ENCODE peak calls at places on chromosomes 13 and 19, in four cellular contexts. B is CD8-positive, alpha-beta memory T cell; R is brain microvascular endothelial cell; W is adrenal gland. A is an unnamed sample.

GRCh38 chr19:46916971-46917370 is 56.2 kb downstream of the ARHGAP35 start:
- DNase-seq in B (no peak), R (no peak), W (no peak), A (no peak)

GRCh38 chr19:30252214-30252613 is 120.0 kb upstream of the ZNF536 start:
- DNase-seq in B (no peak), R (no peak), W (no peak), A (no peak)

GRCh38 chr13:97258801-97259200 is 36.7 kb downstream of the MBNL2 start:
- DNase-seq in B (no peak), R (peak), W (no peak), A (no peak)

GRCh38 chr13:44470623-44471562 is 97.3 kb downstream of the SERP2 start:
- DNase-seq in B (no peak), R (no peak), W (no peak), A (no peak)

GRCh38 chr19:11563530-11563929 is 4.5 kb upstream of the ELOF1 start:
- DNase-seq in B (no peak), R (no peak), W (no peak), A (no peak)

GRCh38 chr19:54041969-54042606 is 21.6 kb downstream of the VSTM1 start:
- DNase-seq in B (no peak), R (no peak), W (no peak), A (no peak)

GRCh38 chr19:34960940-34961679 is 2.9 kb downstream of the ZNF792 start:
- DNase-seq in B (no peak), R (no peak), W (no peak), A (no peak)

GRCh38 chr13:24159921-24160324 is 597 bp upstream of the SPATA13 start:
- DNase-seq in B (no peak), R (no peak), W (no peak), A (no peak)